ENCODE peak calls at places on chromosomes 3 and 15, in four cellular contexts. One of them, this sample, is unnamed.

GRCh38 chr15:30922469-30923311 is 19.0 kb downstream of the FAN1 start:
- DNase-seq in prostate gland: no peak
- DNase-seq in NT2/D1: peak
- DNase-seq in cardiac muscle cell: no peak
- DNase-seq in this sample: no peak

GRCh38 chr3:13338231-13338630 is 81.9 kb downstream of the NUP210 start:
- DNase-seq in prostate gland: no peak
- DNase-seq in NT2/D1: no peak
- DNase-seq in cardiac muscle cell: no peak
- DNase-seq in this sample: no peak

GRCh38 chr3:145906755-145907154 is 254.2 kb downstream of the PLOD2 start:
- DNase-seq in prostate gland: no peak
- DNase-seq in NT2/D1: no peak
- DNase-seq in cardiac muscle cell: no peak
- DNase-seq in this sample: no peak

GRCh38 chr3:129442486-129442885 is 2.5 kb downstream of the IFT122 start:
- DNase-seq in prostate gland: no peak
- DNase-seq in NT2/D1: no peak
- DNase-seq in cardiac muscle cell: no peak
- DNase-seq in this sample: no peak

GRCh38 chr3:63264716-63265115 is 13.4 kb upstream of the SYNPR start:
- DNase-seq in prostate gland: no peak
- DNase-seq in NT2/D1: no peak
- DNase-seq in cardiac muscle cell: no peak
- DNase-seq in this sample: no peak

GRCh38 chr3:13884851-13885703 is 5.2 kb upstream of the WNT7A start:
- DNase-seq in prostate gland: peak
- DNase-seq in NT2/D1: no peak
- DNase-seq in cardiac muscle cell: peak
- DNase-seq in this sample: peak

GRCh38 chr3:174536319-174536718 is 322.8 kb upstream of the NAALADL2 start:
- DNase-seq in prostate gland: no peak
- DNase-seq in NT2/D1: no peak
- DNase-seq in cardiac muscle cell: no peak
- DNase-seq in this sample: no peak

GRCh38 chr3:159131376-159131775 is 329.5 kb downstream of the MFSD1 start:
- DNase-seq in prostate gland: no peak
- DNase-seq in NT2/D1: no peak
- DNase-seq in cardiac muscle cell: no peak
- DNase-seq in this sample: no peak

GRCh38 chr3:165837058-165837525 is at the start of gene BCHE:
- DNase-seq in prostate gland: no peak
- DNase-seq in NT2/D1: peak
- DNase-seq in cardiac muscle cell: peak
- DNase-seq in this sample: no peak

GRCh38 chr3:64977308-64978100 is 289.7 kb upstream of the ADAMTS9 start:
- DNase-seq in prostate gland: no peak
- DNase-seq in NT2/D1: peak
- DNase-seq in cardiac muscle cell: no peak
- DNase-seq in this sample: no peak

GRCh38 chr3:13834258-13835035 is 45.4 kb downstream of the WNT7A start:
- DNase-seq in prostate gland: no peak
- DNase-seq in NT2/D1: no peak
- DNase-seq in cardiac muscle cell: no peak
- DNase-seq in this sample: no peak

GRCh38 chr3:99624536-99625236 is 13.7 kb upstream of the COL8A1 start:
- DNase-seq in prostate gland: no peak
- DNase-seq in NT2/D1: no peak
- DNase-seq in cardiac muscle cell: no peak
- DNase-seq in this sample: no peak

GRCh38 chr15:40857601-40858351 is 13.9 kb downstream of the SPINT1 start:
- DNase-seq in prostate gland: peak
- DNase-seq in NT2/D1: no peak
- DNase-seq in cardiac muscle cell: peak
- DNase-seq in this sample: peak

GRCh38 chr15:57138260-57138895 is 219.9 kb downstream of the TCF12 start:
- DNase-seq in prostate gland: no peak
- DNase-seq in NT2/D1: peak
- DNase-seq in cardiac muscle cell: peak
- DNase-seq in this sample: no peak

GRCh38 chr3:110576962-110577361 is 494.7 kb upstream of the NECTIN3 start:
- DNase-seq in prostate gland: no peak
- DNase-seq in NT2/D1: peak
- DNase-seq in cardiac muscle cell: no peak
- DNase-seq in this sample: no peak

GRCh38 chr15:71431345-71432336 is 316.4 kb downstream of the THSD4 start:
- DNase-seq in prostate gland: no peak
- DNase-seq in NT2/D1: no peak
- DNase-seq in cardiac muscle cell: no peak
- DNase-seq in this sample: no peak

GRCh38 chr15:89395996-89396395 is 61.4 kb upstream of the POLG start:
- DNase-seq in prostate gland: no peak
- DNase-seq in NT2/D1: no peak
- DNase-seq in cardiac muscle cell: no peak
- DNase-seq in this sample: no peak

GRCh38 chr3:196778755-196779154 is 39.1 kb downstream of the PAK2 start:
- DNase-seq in prostate gland: no peak
- DNase-seq in NT2/D1: no peak
- DNase-seq in cardiac muscle cell: no peak
- DNase-seq in this sample: no peak

GRCh38 chr15:61137139-61137792 is 91.8 kb downstream of the RORA start:
- DNase-seq in prostate gland: no peak
- DNase-seq in NT2/D1: no peak
- DNase-seq in cardiac muscle cell: no peak
- DNase-seq in this sample: no peak